ENCODE peak calls at places on chromosome 13, in six cellular contexts. One of them, this sample, is unnamed.

GRCh38 chr13:59658027-59658735 is 505.5 kb downstream of the DIAPH3 start:
- DNase-seq in epithelial cell of esophagus: no peak
- DNase-seq in IMR-90: no peak
- DNase-seq in fibroblast of the aortic adventitia: no peak
- DNase-seq in endothelial cell: no peak
- DNase-seq in type B pancreatic cell: no peak
- DNase-seq in this sample: no peak

GRCh38 chr13:41465215-41465907 is 8.0 kb downstream of the RGCC start:
- DNase-seq in type B pancreatic cell: no peak
- DNase-seq in epithelial cell of esophagus: peak
- DNase-seq in IMR-90: peak
- DNase-seq in endothelial cell: no peak
- DNase-seq in fibroblast of the aortic adventitia: peak
- DNase-seq in this sample: no peak

GRCh38 chr13:103101500-103101899 is 35.3 kb upstream of the SLC10A2 start:
- DNase-seq in IMR-90: no peak
- DNase-seq in endothelial cell: no peak
- DNase-seq in epithelial cell of esophagus: no peak
- DNase-seq in type B pancreatic cell: no peak
- DNase-seq in fibroblast of the aortic adventitia: no peak
- DNase-seq in this sample: no peak

GRCh38 chr13:52158629-52159158 is 703 bp downstream of the NEK3 start:
- DNase-seq in type B pancreatic cell: no peak
- DNase-seq in endothelial cell: no peak
- DNase-seq in IMR-90: peak
- DNase-seq in fibroblast of the aortic adventitia: peak
- DNase-seq in epithelial cell of esophagus: peak
- DNase-seq in this sample: no peak

GRCh38 chr13:107210216-107211010 is 642.5 kb upstream of the ARGLU1 start:
- DNase-seq in type B pancreatic cell: no peak
- DNase-seq in epithelial cell of esophagus: no peak
- DNase-seq in endothelial cell: no peak
- DNase-seq in fibroblast of the aortic adventitia: peak
- DNase-seq in IMR-90: peak
- DNase-seq in this sample: no peak

GRCh38 chr13:102197193-102197592 is 204.7 kb downstream of the FGF14 start:
- DNase-seq in epithelial cell of esophagus: peak
- DNase-seq in type B pancreatic cell: no peak
- DNase-seq in endothelial cell: peak
- DNase-seq in IMR-90: peak
- DNase-seq in fibroblast of the aortic adventitia: peak
- DNase-seq in this sample: no peak

GRCh38 chr13:112720251-112720650 is 30.4 kb downstream of the ATP11A start:
- DNase-seq in fibroblast of the aortic adventitia: no peak
- DNase-seq in IMR-90: no peak
- DNase-seq in epithelial cell of esophagus: no peak
- DNase-seq in endothelial cell: no peak
- DNase-seq in type B pancreatic cell: no peak
- DNase-seq in this sample: no peak

GRCh38 chr13:90918551-90918950 is 428.9 kb upstream of the MIR17HG start:
- DNase-seq in epithelial cell of esophagus: peak
- DNase-seq in type B pancreatic cell: no peak
- DNase-seq in fibroblast of the aortic adventitia: peak
- DNase-seq in endothelial cell: no peak
- DNase-seq in IMR-90: peak
- DNase-seq in this sample: no peak

GRCh38 chr13:22161871-22162270 is 491.0 kb downstream of the FGF9 start:
- DNase-seq in endothelial cell: no peak
- DNase-seq in epithelial cell of esophagus: no peak
- DNase-seq in IMR-90: no peak
- DNase-seq in fibroblast of the aortic adventitia: no peak
- DNase-seq in type B pancreatic cell: no peak
- DNase-seq in this sample: no peak

GRCh38 chr13:96575423-96576320 is 418.6 kb downstream of the OXGR1 start:
- DNase-seq in IMR-90: no peak
- DNase-seq in epithelial cell of esophagus: peak
- DNase-seq in type B pancreatic cell: no peak
- DNase-seq in endothelial cell: no peak
- DNase-seq in fibroblast of the aortic adventitia: peak
- DNase-seq in this sample: no peak

GRCh38 chr13:42140494-42140893 is 92.0 kb downstream of the DGKH start:
- DNase-seq in epithelial cell of esophagus: no peak
- DNase-seq in endothelial cell: no peak
- DNase-seq in IMR-90: no peak
- DNase-seq in fibroblast of the aortic adventitia: no peak
- DNase-seq in type B pancreatic cell: no peak
- DNase-seq in this sample: no peak

GRCh38 chr13:109207618-109208017 is 578.2 kb downstream of the MYO16 start:
- DNase-seq in type B pancreatic cell: no peak
- DNase-seq in endothelial cell: no peak
- DNase-seq in IMR-90: no peak
- DNase-seq in fibroblast of the aortic adventitia: no peak
- DNase-seq in epithelial cell of esophagus: no peak
- DNase-seq in this sample: no peak

GRCh38 chr13:94433055-94433947 is 46.2 kb downstream of the DCT start:
- DNase-seq in endothelial cell: no peak
- DNase-seq in type B pancreatic cell: no peak
- DNase-seq in fibroblast of the aortic adventitia: no peak
- DNase-seq in epithelial cell of esophagus: peak
- DNase-seq in IMR-90: no peak
- DNase-seq in this sample: no peak

GRCh38 chr13:34254366-34254765 is 436.4 kb downstream of the RFC3 start:
- DNase-seq in fibroblast of the aortic adventitia: no peak
- DNase-seq in endothelial cell: no peak
- DNase-seq in type B pancreatic cell: no peak
- DNase-seq in epithelial cell of esophagus: peak
- DNase-seq in IMR-90: no peak
- DNase-seq in this sample: no peak

GRCh38 chr13:45989607-45990006 is 62.9 kb downstream of the ZC3H13 start:
- DNase-seq in fibroblast of the aortic adventitia: peak
- DNase-seq in type B pancreatic cell: no peak
- DNase-seq in endothelial cell: no peak
- DNase-seq in IMR-90: peak
- DNase-seq in epithelial cell of esophagus: peak
- DNase-seq in this sample: no peak

GRCh38 chr13:44934724-44935123 is 54.5 kb downstream of the NUFIP1 start:
- DNase-seq in endothelial cell: no peak
- DNase-seq in IMR-90: peak
- DNase-seq in epithelial cell of esophagus: peak
- DNase-seq in fibroblast of the aortic adventitia: peak
- DNase-seq in type B pancreatic cell: no peak
- DNase-seq in this sample: no peak

GRCh38 chr13:27508802-27509201 is 58.4 kb upstream of the MTIF3 start:
- DNase-seq in endothelial cell: no peak
- DNase-seq in fibroblast of the aortic adventitia: no peak
- DNase-seq in type B pancreatic cell: no peak
- DNase-seq in IMR-90: no peak
- DNase-seq in epithelial cell of esophagus: no peak
- DNase-seq in this sample: no peak

GRCh38 chr13:33728271-33729037 is 89.5 kb upstream of the RFC3 start:
- DNase-seq in epithelial cell of esophagus: peak
- DNase-seq in endothelial cell: no peak
- DNase-seq in fibroblast of the aortic adventitia: peak
- DNase-seq in IMR-90: no peak
- DNase-seq in type B pancreatic cell: no peak
- DNase-seq in this sample: no peak

GRCh38 chr13:38202730-38203129 is 146.9 kb upstream of the UFM1 start:
- DNase-seq in epithelial cell of esophagus: peak
- DNase-seq in fibroblast of the aortic adventitia: peak
- DNase-seq in IMR-90: peak
- DNase-seq in type B pancreatic cell: no peak
- DNase-seq in endothelial cell: no peak
- DNase-seq in this sample: no peak

GRCh38 chr13:112529216-112529615 is 58.7 kb downstream of the TUBGCP3 start:
- DNase-seq in IMR-90: no peak
- DNase-seq in fibroblast of the aortic adventitia: no peak
- DNase-seq in epithelial cell of esophagus: no peak
- DNase-seq in endothelial cell: no peak
- DNase-seq in type B pancreatic cell: no peak
- DNase-seq in this sample: no peak

DNA sequence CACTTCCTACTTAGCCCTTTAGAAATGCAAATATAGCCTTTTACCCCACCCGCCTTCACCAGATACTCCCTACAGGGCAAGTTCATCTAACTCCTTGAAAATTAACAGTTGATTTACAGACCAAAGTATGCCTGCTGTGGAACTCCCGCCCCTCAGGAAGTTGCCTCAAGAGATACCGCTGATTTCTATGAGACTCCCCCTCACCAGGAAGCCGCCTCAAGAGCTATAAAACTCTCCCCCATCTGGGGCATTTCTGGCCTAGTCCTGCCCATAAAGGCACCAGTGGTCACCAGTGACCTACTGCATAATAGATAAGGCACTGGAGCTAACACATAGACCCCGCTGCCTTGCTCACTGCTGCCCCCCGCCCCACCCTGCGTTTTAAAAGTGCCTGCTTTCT is 201.7 kb upstream of the UBL3 start:
- DNase-seq in endothelial cell: peak
- DNase-seq in epithelial cell of esophagus: no peak
- DNase-seq in IMR-90: no peak
- DNase-seq in fibroblast of the aortic adventitia: no peak
- DNase-seq in type B pancreatic cell: no peak
- DNase-seq in this sample: peak
- TF ChIP-seq CTCF in endothelial cell: no peak
- TF ChIP-seq CTCF in epithelial cell of esophagus: no peak
- TF ChIP-seq CTCF in IMR-90: no peak
- TF ChIP-seq CTCF in fibroblast of the aortic adventitia: no peak
- TF ChIP-seq CTCF in type B pancreatic cell: no peak
- TF ChIP-seq CTCF in this sample: no peak

GRCh38 chr13:40074338-40074737 is 418.9 kb downstream of the COG6 start:
- DNase-seq in epithelial cell of esophagus: no peak
- DNase-seq in type B pancreatic cell: no peak
- DNase-seq in endothelial cell: no peak
- DNase-seq in IMR-90: no peak
- DNase-seq in fibroblast of the aortic adventitia: peak
- DNase-seq in this sample: no peak
- TF ChIP-seq CTCF in epithelial cell of esophagus: no peak
- TF ChIP-seq CTCF in type B pancreatic cell: no peak
- TF ChIP-seq CTCF in endothelial cell: no peak
- TF ChIP-seq CTCF in IMR-90: no peak
- TF ChIP-seq CTCF in fibroblast of the aortic adventitia: no peak
- TF ChIP-seq CTCF in this sample: no peak

DNA sequence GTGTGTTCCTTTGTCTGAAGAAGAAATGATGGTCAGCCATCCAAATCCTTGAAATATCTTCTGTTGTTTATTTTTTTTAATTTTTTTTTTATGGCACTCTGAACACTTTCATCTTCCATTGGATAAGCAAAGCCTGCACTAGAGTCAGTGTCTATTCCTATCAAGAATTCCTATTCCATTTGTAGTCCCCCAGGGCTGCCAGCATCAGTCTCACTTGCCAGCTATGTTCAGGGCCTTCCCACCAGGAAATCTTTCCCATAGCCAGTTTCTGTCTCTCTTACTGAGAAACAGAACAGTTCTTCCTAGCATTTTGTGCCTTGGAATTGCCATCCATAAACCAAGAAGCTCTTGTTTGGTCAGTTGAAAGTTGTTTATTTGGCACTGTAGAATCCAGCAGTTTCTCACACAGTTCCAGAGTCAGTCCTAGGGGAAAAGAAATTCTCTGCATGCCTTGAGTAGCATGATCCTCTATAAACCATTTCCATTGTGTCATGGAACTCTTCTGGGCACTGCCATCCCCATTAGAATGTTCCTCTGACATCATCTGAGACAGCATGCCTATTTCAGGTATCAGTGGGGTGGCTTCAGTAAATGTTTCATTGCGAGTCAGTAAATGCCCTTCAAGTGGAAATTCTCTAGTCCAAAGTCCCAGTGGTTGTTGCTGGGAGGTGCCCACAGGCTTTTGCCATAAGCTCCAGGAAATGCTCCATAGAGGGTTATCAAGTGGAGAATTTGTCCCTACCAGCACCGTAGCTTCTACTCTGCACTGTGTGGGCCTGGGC is 18.7 kb upstream of the SPRYD7 start:
- DNase-seq in endothelial cell: no peak
- DNase-seq in epithelial cell of esophagus: peak
- DNase-seq in type B pancreatic cell: no peak
- DNase-seq in IMR-90: peak
- DNase-seq in fibroblast of the aortic adventitia: peak
- DNase-seq in this sample: no peak
- TF ChIP-seq CTCF in endothelial cell: no peak
- TF ChIP-seq CTCF in epithelial cell of esophagus: no peak
- TF ChIP-seq CTCF in type B pancreatic cell: no peak
- TF ChIP-seq CTCF in IMR-90: no peak
- TF ChIP-seq CTCF in fibroblast of the aortic adventitia: no peak
- TF ChIP-seq CTCF in this sample: no peak

DNA sequence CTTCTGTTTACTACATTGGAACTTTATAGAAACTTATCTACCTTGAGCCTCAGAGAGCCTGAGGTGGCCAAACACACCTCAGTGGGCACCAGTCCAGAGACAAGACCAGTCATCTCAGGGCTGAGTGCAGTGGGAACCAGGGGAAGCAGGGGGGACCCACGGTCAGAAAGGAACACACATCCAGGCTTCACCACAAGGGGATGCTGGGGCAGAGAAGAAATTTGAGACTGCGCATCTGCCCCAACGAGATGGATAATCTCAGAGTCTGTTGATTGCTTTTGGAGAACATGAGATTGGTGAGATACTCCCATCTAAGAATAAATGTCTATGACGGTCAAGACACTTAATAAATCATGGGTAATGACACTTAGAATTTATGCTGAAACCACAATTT is 98.7 kb downstream of the DOCK9 start:
- DNase-seq in fibroblast of the aortic adventitia: no peak
- DNase-seq in type B pancreatic cell: no peak
- DNase-seq in epithelial cell of esophagus: no peak
- DNase-seq in endothelial cell: no peak
- DNase-seq in IMR-90: no peak
- DNase-seq in this sample: no peak
- TF ChIP-seq CTCF in fibroblast of the aortic adventitia: no peak
- TF ChIP-seq CTCF in type B pancreatic cell: no peak
- TF ChIP-seq CTCF in epithelial cell of esophagus: no peak
- TF ChIP-seq CTCF in endothelial cell: no peak
- TF ChIP-seq CTCF in IMR-90: no peak
- TF ChIP-seq CTCF in this sample: no peak

GRCh38 chr13:24627864-24628418 is 52.3 kb upstream of the ATP12A start:
- DNase-seq in IMR-90: no peak
- DNase-seq in type B pancreatic cell: no peak
- DNase-seq in endothelial cell: no peak
- DNase-seq in fibroblast of the aortic adventitia: no peak
- DNase-seq in epithelial cell of esophagus: no peak
- DNase-seq in this sample: no peak
- TF ChIP-seq CTCF in IMR-90: no peak
- TF ChIP-seq CTCF in type B pancreatic cell: no peak
- TF ChIP-seq CTCF in endothelial cell: no peak
- TF ChIP-seq CTCF in fibroblast of the aortic adventitia: no peak
- TF ChIP-seq CTCF in epithelial cell of esophagus: no peak
- TF ChIP-seq CTCF in this sample: no peak

This sample was measured in nephron progenitor cell.